ENCODE peak calls at places on chromosomes 5 and 9, in seven cellular contexts. One of them, this sample, is unnamed.

GRCh38 chr5:94153736-94154450 is 412.5 kb upstream of the POU5F2 start:
- DNase-seq in tibial nerve: no peak
- DNase-seq in cerebellar nuclear complex: no peak
- DNase-seq in NT2/D1: no peak
- DNase-seq in NCI-H1436: no peak
- DNase-seq in NCI-H510A: no peak
- DNase-seq in left colon: no peak
- DNase-seq in this sample: no peak

GRCh38 chr5:50965621-50966362 is 299.4 kb downstream of the PARP8 start:
- DNase-seq in NCI-H1436: no peak
- DNase-seq in tibial nerve: no peak
- DNase-seq in left colon: no peak
- DNase-seq in NCI-H510A: no peak
- DNase-seq in cerebellar nuclear complex: no peak
- DNase-seq in NT2/D1: no peak
- DNase-seq in this sample: no peak

GRCh38 chr5:83441752-83442151 is 29.8 kb upstream of the VCAN start:
- DNase-seq in tibial nerve: no peak
- DNase-seq in NCI-H1436: no peak
- DNase-seq in cerebellar nuclear complex: no peak
- DNase-seq in NT2/D1: no peak
- DNase-seq in left colon: no peak
- DNase-seq in NCI-H510A: no peak
- DNase-seq in this sample: no peak

GRCh38 chr5:1831677-1832313 is 30.6 kb downstream of the NDUFS6 start:
- DNase-seq in cerebellar nuclear complex: no peak
- DNase-seq in tibial nerve: no peak
- DNase-seq in NCI-H1436: no peak
- DNase-seq in left colon: no peak
- DNase-seq in NT2/D1: no peak
- DNase-seq in NCI-H510A: no peak
- DNase-seq in this sample: peak

GRCh38 chr9:89278997-89279739 is 31.8 kb upstream of the CKS2 start:
- DNase-seq in NCI-H1436: peak
- DNase-seq in NCI-H510A: no peak
- DNase-seq in cerebellar nuclear complex: no peak
- DNase-seq in NT2/D1: peak
- DNase-seq in tibial nerve: no peak
- DNase-seq in left colon: no peak
- DNase-seq in this sample: peak

GRCh38 chr5:156359452-156359851 is 32.5 kb downstream of the SGCD start:
- DNase-seq in left colon: no peak
- DNase-seq in cerebellar nuclear complex: no peak
- DNase-seq in NCI-H1436: no peak
- DNase-seq in tibial nerve: no peak
- DNase-seq in NCI-H510A: no peak
- DNase-seq in NT2/D1: no peak
- DNase-seq in this sample: no peak

GRCh38 chr5:132257131-132258101 is at the start of gene PDLIM4:
- DNase-seq in NCI-H510A: peak
- DNase-seq in tibial nerve: no peak
- DNase-seq in NT2/D1: no peak
- DNase-seq in left colon: no peak
- DNase-seq in cerebellar nuclear complex: no peak
- DNase-seq in NCI-H1436: no peak
- DNase-seq in this sample: no peak

GRCh38 chr5:135193213-135194125 is 159.4 kb upstream of the PITX1 start:
- DNase-seq in NT2/D1: no peak
- DNase-seq in cerebellar nuclear complex: no peak
- DNase-seq in left colon: no peak
- DNase-seq in tibial nerve: no peak
- DNase-seq in NCI-H510A: no peak
- DNase-seq in NCI-H1436: no peak
- DNase-seq in this sample: no peak

GRCh38 chr9:20670395-20670794 is 13.7 kb upstream of the FOCAD start:
- DNase-seq in NT2/D1: no peak
- DNase-seq in NCI-H510A: no peak
- DNase-seq in left colon: no peak
- DNase-seq in NCI-H1436: no peak
- DNase-seq in cerebellar nuclear complex: no peak
- DNase-seq in tibial nerve: no peak
- DNase-seq in this sample: no peak

GRCh38 chr5:115585265-115585664 is 17.0 kb downstream of the TICAM2 start:
- DNase-seq in tibial nerve: no peak
- DNase-seq in cerebellar nuclear complex: no peak
- DNase-seq in NCI-H510A: no peak
- DNase-seq in NT2/D1: no peak
- DNase-seq in left colon: no peak
- DNase-seq in NCI-H1436: no peak
- DNase-seq in this sample: no peak

GRCh38 chr9:4796988-4797956 is 4.5 kb downstream of the RCL1 start:
- DNase-seq in left colon: no peak
- DNase-seq in cerebellar nuclear complex: no peak
- DNase-seq in NT2/D1: peak
- DNase-seq in NCI-H510A: no peak
- DNase-seq in NCI-H1436: peak
- DNase-seq in tibial nerve: no peak
- DNase-seq in this sample: no peak

GRCh38 chr9:76646249-76646648 is 118.0 kb upstream of the PCA3 start:
- DNase-seq in left colon: peak
- DNase-seq in NT2/D1: no peak
- DNase-seq in tibial nerve: no peak
- DNase-seq in NCI-H1436: no peak
- DNase-seq in cerebellar nuclear complex: peak
- DNase-seq in NCI-H510A: no peak
- DNase-seq in this sample: no peak

GRCh38 chr5:55711531-55712022 is 547 bp downstream of the SLC38A9 start:
- DNase-seq in tibial nerve: no peak
- DNase-seq in cerebellar nuclear complex: no peak
- DNase-seq in NCI-H510A: no peak
- DNase-seq in NCI-H1436: no peak
- DNase-seq in NT2/D1: no peak
- DNase-seq in left colon: no peak
- DNase-seq in this sample: no peak

GRCh38 chr5:38029431-38030065 is 189.7 kb upstream of the GDNF start:
- DNase-seq in left colon: no peak
- DNase-seq in NT2/D1: no peak
- DNase-seq in cerebellar nuclear complex: no peak
- DNase-seq in tibial nerve: no peak
- DNase-seq in NCI-H1436: no peak
- DNase-seq in NCI-H510A: no peak
- DNase-seq in this sample: no peak